ENCODE peak calls at places on chromosomes 5 and 9, in seven cellular contexts. T is right lobe of liver, H is transverse colon, J is tibial artery, C is psoas muscle, R is A549, A is IMR-90. Z is an unnamed sample. For H3K9me3, the result is how much of the 10 kb centered on the place peaks cover.

GRCh38 chr9:127123239-127123935 is 952 bp upstream of the ANGPTL2 start:
- DNase-seq in T (no peak), H (no peak), J (no peak), C (peak), R (no peak), A (no peak), Z (no peak)

GRCh38 chr5:173745123-173745522 is 128.7 kb upstream of the BOD1 start:
- DNase-seq in T (no peak), H (peak), J (no peak), C (no peak), R (no peak), A (no peak), Z (no peak)

GRCh38 chr9:134209731-134210311 is 45.5 kb upstream of the RNU6ATAC start:
- DNase-seq in T (peak), H (no peak), J (no peak), C (peak), R (no peak), A (no peak), Z (no peak)

GRCh38 chr9:28005779-28006178 is 432.5 kb upstream of the C9orf72 start:
- DNase-seq in T (no peak), H (no peak), J (no peak), C (no peak), R (no peak), A (no peak), Z (no peak)

GRCh38 chr5:54243483-54244080 is 66.8 kb downstream of the ARL15 start:
- DNase-seq in T (no peak), H (peak), J (no peak), C (no peak), R (peak), A (peak), Z (no peak)

GRCh38 chr9:134165357-134166315 is 1.3 kb upstream of the RNU6ATAC start:
- DNase-seq in T (peak), H (peak), J (no peak), C (peak), R (peak), A (peak), Z (no peak)

GRCh38 chr5:172667786-172668735 is 27.0 kb downstream of the NEURL1B start:
- DNase-seq in T (no peak), H (peak), J (peak), C (no peak), R (no peak), A (no peak), Z (no peak)

GRCh38 chr9:127361561-127361960 is 35.4 kb upstream of the SLC2A8 start:
- DNase-seq in T (no peak), H (peak), J (no peak), C (no peak), R (no peak), A (no peak), Z (no peak)

GRCh38 chr5:63961125-63961597 is 1.1 kb downstream of the HTR1A start:
- DNase-seq in T (no peak), H (no peak), J (no peak), C (peak), R (no peak), A (no peak), Z (peak)

GRCh38 chr9:84385357-84386040 is 44.9 kb upstream of the SLC28A3 start:
- DNase-seq in T (no peak), H (no peak), J (no peak), C (no peak), R (no peak), A (no peak), Z (no peak)

GRCh38 chr9:80836013-80836412 is 853.3 kb downstream of the TLE1 start:
- DNase-seq in T (no peak), H (no peak), J (no peak), C (no peak), R (no peak), A (no peak), Z (no peak)

GRCh38 chr9:78354324-78354973 is 57.5 kb downstream of the PSAT1 start:
- DNase-seq in T (no peak), H (no peak), J (no peak), C (no peak), R (no peak), A (no peak), Z (no peak)

GRCh38 chr5:77743181-77743580 is 33.0 kb downstream of the TBCA start:
- DNase-seq in T (no peak), H (no peak), J (no peak), C (no peak), R (no peak), A (peak), Z (no peak)

GRCh38 chr5:170503970-170504525 is at the start of gene KCNIP1:
- DNase-seq in T (no peak), H (no peak), J (no peak), C (no peak), R (no peak), A (no peak), Z (no peak)

DNA sequence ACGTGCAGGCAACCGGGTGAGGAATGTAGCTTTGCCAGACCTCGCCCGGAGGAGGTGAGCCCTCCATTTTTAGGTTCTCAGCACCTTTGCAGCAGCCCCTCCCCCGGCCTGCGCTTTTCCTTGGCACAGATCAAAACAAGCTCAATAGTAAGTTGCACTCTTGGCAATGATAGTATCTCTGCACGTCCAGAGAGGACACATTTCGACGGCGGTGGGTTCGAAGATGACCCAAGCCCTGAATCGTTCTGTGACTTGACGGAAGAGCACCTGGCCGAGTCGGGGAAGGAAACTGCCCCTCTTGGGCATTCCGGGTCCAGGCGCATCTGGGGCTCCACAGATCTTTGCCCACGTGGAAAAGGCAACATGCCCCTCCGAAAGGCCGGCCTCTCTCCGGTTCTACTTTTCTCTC is 904 bp downstream of the GDNF start:
- DNase-seq in T (no peak), H (no peak), J (no peak), C (no peak), R (no peak), A (no peak), Z (no peak)
- H3K9me3 ChIP-seq in T (under half), H (under half), J (under half), C (under half), R (under half), A (under half), Z (under half)

DNA sequence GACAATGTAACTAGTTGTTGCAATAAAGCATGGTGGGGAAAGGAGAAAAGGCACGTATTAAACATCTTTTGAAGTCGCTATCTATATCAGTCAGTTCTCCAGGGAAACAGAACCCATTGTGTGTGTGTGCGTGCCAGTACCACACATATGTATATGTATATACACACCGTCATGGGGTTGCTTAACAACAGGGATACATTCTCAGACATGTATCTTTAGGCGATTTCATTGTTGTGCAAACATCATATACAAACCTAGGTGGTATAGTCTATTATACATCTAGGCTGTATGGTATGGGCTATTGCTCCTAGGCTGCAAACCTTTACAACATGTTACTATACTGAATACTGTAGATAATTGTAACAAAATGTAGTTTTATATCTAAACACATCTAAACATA is 2.3 kb downstream of the CDKN2B-AS1 start:
- DNase-seq in T (no peak), H (no peak), J (no peak), C (no peak), R (no peak), A (no peak), Z (no peak)
- H3K4me3 ChIP-seq in T (no peak), H (no peak), J (no peak), C (no peak), R (no peak), A (no peak), Z (no peak)

DNA sequence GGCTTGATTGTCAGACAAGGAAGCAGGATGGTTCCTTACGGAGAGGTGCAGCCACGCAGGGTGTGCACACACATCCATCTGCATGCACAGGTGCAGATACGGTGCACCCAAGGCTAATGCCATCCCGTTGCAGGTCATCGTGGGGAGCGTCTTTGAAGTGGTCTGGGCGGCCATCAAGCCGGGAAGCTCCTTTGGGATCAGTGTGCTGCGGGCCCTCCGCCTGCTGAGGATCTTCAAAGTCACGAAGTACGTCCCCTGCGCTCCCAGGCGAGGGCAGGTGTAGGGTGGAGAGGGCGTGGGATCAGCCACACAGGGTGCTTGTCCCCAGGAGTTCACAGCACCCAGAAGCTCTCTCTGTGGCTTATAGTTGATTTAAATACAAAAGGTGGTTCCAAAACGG is 106.4 kb downstream of the CACNA1B start:
- DNase-seq in T (no peak), H (no peak), J (peak), C (no peak), R (no peak), A (no peak), Z (no peak)
- H3K9me3 ChIP-seq in T (under half), H (under half), J (under half), C (under half), R (under half), A (half or more), Z (under half)

DNA sequence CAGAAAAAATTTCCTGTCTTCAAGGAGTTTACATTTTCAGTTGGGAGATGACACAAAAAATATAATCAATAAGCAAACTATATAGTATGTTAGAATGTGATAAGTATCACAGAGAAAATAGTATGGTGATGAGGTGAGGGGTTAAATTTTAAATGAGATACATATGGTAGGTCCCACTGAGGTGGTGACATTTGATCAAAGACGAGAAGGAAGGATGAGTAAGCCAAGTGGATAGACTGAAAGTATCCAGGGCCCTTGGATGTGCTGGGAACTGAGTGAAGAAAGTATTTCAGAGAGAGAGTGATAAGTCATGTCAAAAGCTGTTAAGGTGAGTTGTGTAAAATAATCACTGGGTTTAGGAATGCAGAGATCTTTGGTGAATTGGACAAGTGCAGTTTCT is 3.5 kb downstream of the CCDC192 start:
- DNase-seq in T (no peak), H (no peak), J (no peak), C (no peak), R (no peak), A (no peak), Z (no peak)
- H3K4me3 ChIP-seq in T (no peak), H (no peak), J (no peak), C (peak), R (no peak), A (no peak), Z (no peak)

DNA sequence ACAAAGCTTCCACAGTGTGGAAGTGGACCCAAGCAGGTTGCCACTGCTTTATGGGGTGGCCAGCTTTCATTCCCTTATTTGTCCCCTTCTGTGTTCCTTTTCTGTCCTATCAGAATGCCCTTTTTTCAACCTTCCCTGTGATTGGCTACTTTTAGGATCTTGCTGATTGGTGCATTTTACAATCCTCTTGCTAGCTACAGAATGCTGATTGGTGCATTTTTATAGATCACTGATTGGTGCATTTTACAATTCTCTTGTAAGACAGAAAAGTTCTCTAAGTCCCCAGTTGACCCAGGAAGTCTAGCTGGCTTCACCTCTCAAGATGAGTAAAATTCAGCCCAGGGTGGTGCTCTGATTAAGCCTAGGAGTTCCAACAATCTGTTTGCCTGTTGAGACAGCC is 157.2 kb upstream of the ERCC6L2 start:
- DNase-seq in T (no peak), H (no peak), J (no peak), C (no peak), R (no peak), A (no peak), Z (no peak)
- H3K9me3 ChIP-seq in T (under half), H (under half), J (under half), C (under half), R (under half), A (under half), Z (under half)

GRCh38 chr5:134114886-134115805 is 665 bp downstream of the TCF7 start:
- DNase-seq in T (no peak), H (peak), J (no peak), C (no peak), R (no peak), A (no peak), Z (no peak)
- H3K4me3 ChIP-seq in T (peak), H (peak), J (peak), C (peak), R (peak), A (peak), Z (peak)

GRCh38 chr5:16017720-16018119 is 161.9 kb downstream of the MARCHF11 start:
- DNase-seq in T (no peak), H (no peak), J (no peak), C (no peak), R (no peak), A (no peak), Z (no peak)
- H3K9me3 ChIP-seq in T (under half), H (under half), J (under half), C (under half), R (under half), A (under half), Z (under half)

GRCh38 chr9:92098638-92099037 is 16.6 kb downstream of the SPTLC1 start:
- DNase-seq in T (no peak), H (no peak), J (no peak), C (no peak), R (no peak), A (no peak), Z (no peak)
- H3K4me3 ChIP-seq in T (no peak), H (no peak), J (peak), C (peak), R (no peak), A (no peak), Z (peak)

GRCh38 chr9:34084562-34084961 is 35.9 kb upstream of the UBAP2 start:
- DNase-seq in T (no peak), H (peak), J (peak), C (peak), R (no peak), A (no peak), Z (no peak)
- H3K9me3 ChIP-seq in T (under half), H (under half), J (under half), C (under half), R (under half), A (under half), Z (under half)